ENCODE peak calls at places on chromosome 1, in seven cellular contexts. W is AG09319; U is stimulated activated CD4-positive, alpha-beta T cell treated with anti-CD3 and anti-CD28 coated beads, Interleukin-1b, Interleukin-23, amount 100 ng/mL, for 4 hours; R is CD4-positive, alpha-beta T cell; E is T-helper 9 cell; T is A549; C is activated CD4-positive, alpha-beta memory T cell treated with anti-CD3 and anti-CD28 coated beads for 36 hours. N is an unnamed sample.

GRCh38 chr1:177966199-177966598 is 3.7 kb downstream of the SEC16B start:
- DNase-seq in W (no peak), U (no peak), R (no peak), E (no peak), T (no peak), C (no peak), N (no peak)

GRCh38 chr1:218701131-218701530 is 356.0 kb downstream of the TGFB2 start:
- DNase-seq in W (no peak), U (no peak), R (no peak), E (no peak), T (no peak), C (no peak), N (no peak)

GRCh38 chr1:45635211-45635610 is 11.4 kb upstream of the CCDC17 start:
- DNase-seq in W (no peak), U (no peak), R (no peak), E (no peak), T (no peak), C (no peak), N (no peak)

GRCh38 chr1:101317590-101317989 is 80.8 kb downstream of the S1PR1 start:
- DNase-seq in W (no peak), U (no peak), R (no peak), E (no peak), T (no peak), C (peak; percentile 30), N (no peak)

GRCh38 chr1:209937996-209938959 is at the start of gene SYT14:
- DNase-seq in W (peak; percentile 32), U (no peak), R (no peak), E (no peak), T (peak; percentile 8), C (no peak), N (no peak)

GRCh38 chr1:1206376-1207253 is at the start of gene TNFRSF18:
- DNase-seq in W (no peak), U (no peak), R (no peak), E (no peak), T (no peak), C (peak; percentile 76), N (no peak)

GRCh38 chr1:61183471-61184034 is 101.2 kb downstream of the NFIA start:
- DNase-seq in W (no peak), U (no peak), R (no peak), E (no peak), T (no peak), C (no peak), N (no peak)

GRCh38 chr1:32893198-32894018 is 7.1 kb downstream of the HPCA start:
- DNase-seq in W (no peak), U (no peak), R (no peak), E (no peak), T (peak; percentile 41), C (peak; percentile 29), N (no peak)

GRCh38 chr1:110292327-110292741 is 46.8 kb upstream of the RBM15 start:
- DNase-seq in W (no peak), U (no peak), R (no peak), E (no peak), T (peak; percentile 5), C (no peak), N (no peak)

GRCh38 chr1:163296504-163296903 is 25.2 kb upstream of the NUF2 start:
- DNase-seq in W (no peak), U (no peak), R (no peak), E (no peak), T (no peak), C (no peak), N (no peak)

GRCh38 chr1:18344755-18345154 is 136.0 kb upstream of the KLHDC7A start:
- DNase-seq in W (no peak), U (no peak), R (no peak), E (no peak), T (no peak), C (no peak), N (no peak)

GRCh38 chr1:73781257-73781656 is 416.7 kb downstream of the LRRIQ3 start:
- DNase-seq in W (no peak), U (no peak), R (no peak), E (no peak), T (no peak), C (no peak), N (no peak)

GRCh38 chr1:52725903-52726264 is 369 bp upstream of the ZYG11B start:
- DNase-seq in W (no peak), U (no peak), R (no peak), E (no peak), T (no peak), C (no peak), N (no peak)

GRCh38 chr1:52294580-52294979 is 71.4 kb downstream of the CC2D1B start:
- DNase-seq in W (no peak), U (no peak), R (no peak), E (no peak), T (no peak), C (no peak), N (no peak)

GRCh38 chr1:202991112-202991511 is 16.1 kb upstream of the TMEM183A start:
- DNase-seq in W (no peak), U (no peak), R (no peak), E (no peak), T (no peak), C (no peak), N (no peak)

GRCh38 chr1:238892612-238893011 is 493.8 kb upstream of the CHRM3 start:
- DNase-seq in W (no peak), U (no peak), R (no peak), E (no peak), T (no peak), C (no peak), N (no peak)

GRCh38 chr1:182809414-182809957 is 19.9 kb downstream of the NPL start:
- DNase-seq in W (no peak), U (no peak), R (no peak), E (no peak), T (no peak), C (no peak), N (no peak)

GRCh38 chr1:58773406-58773840 is 10.4 kb downstream of the JUN start:
- DNase-seq in W (no peak), U (no peak), R (no peak), E (no peak), T (no peak), C (peak; percentile 19), N (no peak)

GRCh38 chr1:154863702-154864174 is 6.3 kb downstream of the KCNN3 start:
- DNase-seq in W (no peak), U (peak; percentile 16), R (peak; percentile 7), E (peak; percentile 19), T (peak; percentile 85), C (peak; percentile 74), N (no peak)

N was measured in T-cell.